ENCODE peak calls at places on chromosomes 16 and 17, in five cellular contexts. One of them, this sample, is unnamed.

GRCh38 chr17:1003633-1003971 is 6.7 kb downstream of the TIMM22 start:
- DNase-seq in activated B cell treated with CpG ODN at 0.5 μM for 24 hours: no peak
- DNase-seq in tibial nerve: no peak
- DNase-seq in progenitor cell of endocrine pancreas: no peak
- DNase-seq in sigmoid colon: no peak
- DNase-seq in this sample: no peak

GRCh38 chr16:11679941-11680911 is 12.0 kb downstream of the SNN start:
- DNase-seq in tibial nerve: no peak
- DNase-seq in sigmoid colon: peak; percentile 33
- DNase-seq in progenitor cell of endocrine pancreas: no peak
- DNase-seq in activated B cell treated with CpG ODN at 0.5 μM for 24 hours: peak; percentile 11
- DNase-seq in this sample: no peak

GRCh38 chr16:87954826-87955225 is 3.6 kb downstream of the BANP start:
- DNase-seq in activated B cell treated with CpG ODN at 0.5 μM for 24 hours: no peak
- DNase-seq in sigmoid colon: no peak
- DNase-seq in tibial nerve: no peak
- DNase-seq in progenitor cell of endocrine pancreas: no peak
- DNase-seq in this sample: no peak

GRCh38 chr16:71564377-71564967 is 12.4 kb downstream of the TAT start:
- DNase-seq in progenitor cell of endocrine pancreas: no peak
- DNase-seq in activated B cell treated with CpG ODN at 0.5 μM for 24 hours: no peak
- DNase-seq in tibial nerve: peak; percentile 85
- DNase-seq in sigmoid colon: no peak
- DNase-seq in this sample: no peak

GRCh38 chr16:57531635-57532220 is 4.6 kb downstream of the CCDC102A start:
- DNase-seq in tibial nerve: no peak
- DNase-seq in activated B cell treated with CpG ODN at 0.5 μM for 24 hours: peak; percentile 10
- DNase-seq in progenitor cell of endocrine pancreas: no peak
- DNase-seq in sigmoid colon: peak; percentile 46
- DNase-seq in this sample: no peak

GRCh38 chr17:78868391-78868790 is 27.8 kb upstream of the USP36 start:
- DNase-seq in tibial nerve: no peak
- DNase-seq in progenitor cell of endocrine pancreas: no peak
- DNase-seq in activated B cell treated with CpG ODN at 0.5 μM for 24 hours: no peak
- DNase-seq in sigmoid colon: no peak
- DNase-seq in this sample: no peak

GRCh38 chr16:2819939-2820835 is 3.1 kb downstream of the PRSS21 start:
- DNase-seq in tibial nerve: no peak
- DNase-seq in progenitor cell of endocrine pancreas: no peak
- DNase-seq in sigmoid colon: peak; percentile 55
- DNase-seq in activated B cell treated with CpG ODN at 0.5 μM for 24 hours: no peak
- DNase-seq in this sample: no peak

GRCh38 chr17:1006054-1006453 is 9.1 kb downstream of the TIMM22 start:
- DNase-seq in tibial nerve: no peak
- DNase-seq in progenitor cell of endocrine pancreas: no peak
- DNase-seq in sigmoid colon: no peak
- DNase-seq in activated B cell treated with CpG ODN at 0.5 μM for 24 hours: no peak
- DNase-seq in this sample: no peak

GRCh38 chr16:56871172-56871593 is 6.2 kb downstream of the SLC12A3 start:
- DNase-seq in progenitor cell of endocrine pancreas: no peak
- DNase-seq in sigmoid colon: no peak
- DNase-seq in activated B cell treated with CpG ODN at 0.5 μM for 24 hours: peak; percentile 31
- DNase-seq in tibial nerve: no peak
- DNase-seq in this sample: peak; percentile 10

GRCh38 chr16:55530316-55530856 is 21.5 kb downstream of the LPCAT2 start:
- DNase-seq in sigmoid colon: no peak
- DNase-seq in progenitor cell of endocrine pancreas: no peak
- DNase-seq in tibial nerve: no peak
- DNase-seq in activated B cell treated with CpG ODN at 0.5 μM for 24 hours: no peak
- DNase-seq in this sample: no peak

GRCh38 chr16:51834131-51834530 is 683.1 kb upstream of the SALL1 start:
- DNase-seq in progenitor cell of endocrine pancreas: no peak
- DNase-seq in tibial nerve: no peak
- DNase-seq in sigmoid colon: no peak
- DNase-seq in activated B cell treated with CpG ODN at 0.5 μM for 24 hours: no peak
- DNase-seq in this sample: no peak

GRCh38 chr16:84537431-84538151 is 33.1 kb upstream of the MEAK7 start:
- DNase-seq in sigmoid colon: no peak
- DNase-seq in progenitor cell of endocrine pancreas: no peak
- DNase-seq in tibial nerve: no peak
- DNase-seq in activated B cell treated with CpG ODN at 0.5 μM for 24 hours: no peak
- DNase-seq in this sample: no peak

GRCh38 chr16:82062645-82063058 is 27.6 kb downstream of the HSD17B2 start:
- DNase-seq in sigmoid colon: no peak
- DNase-seq in activated B cell treated with CpG ODN at 0.5 μM for 24 hours: no peak
- DNase-seq in tibial nerve: no peak
- DNase-seq in progenitor cell of endocrine pancreas: no peak
- DNase-seq in this sample: no peak

GRCh38 chr17:58249270-58250133 is 11.1 kb downstream of the LPO start:
- DNase-seq in progenitor cell of endocrine pancreas: peak; percentile 71
- DNase-seq in tibial nerve: peak; percentile 26
- DNase-seq in sigmoid colon: peak; percentile 80
- DNase-seq in activated B cell treated with CpG ODN at 0.5 μM for 24 hours: peak; percentile 80
- DNase-seq in this sample: peak; percentile 56

GRCh38 chr16:5016967-5017677 is 16.6 kb downstream of the NAGPA start:
- DNase-seq in sigmoid colon: no peak
- DNase-seq in progenitor cell of endocrine pancreas: no peak
- DNase-seq in activated B cell treated with CpG ODN at 0.5 μM for 24 hours: no peak
- DNase-seq in tibial nerve: no peak
- DNase-seq in this sample: no peak

GRCh38 chr17:76148015-76148326 is 6.9 kb upstream of the FOXJ1 start:
- DNase-seq in activated B cell treated with CpG ODN at 0.5 μM for 24 hours: no peak
- DNase-seq in sigmoid colon: no peak
- DNase-seq in tibial nerve: no peak
- DNase-seq in progenitor cell of endocrine pancreas: no peak
- DNase-seq in this sample: no peak

GRCh38 chr16:6019490-6019991 is 921.9 kb upstream of the EEF2KMT start:
- DNase-seq in sigmoid colon: no peak
- DNase-seq in progenitor cell of endocrine pancreas: peak; percentile 14
- DNase-seq in activated B cell treated with CpG ODN at 0.5 μM for 24 hours: no peak
- DNase-seq in tibial nerve: no peak
- DNase-seq in this sample: no peak

GRCh38 chr17:36824678-36825091 is 112.6 kb upstream of the LHX1 start:
- DNase-seq in activated B cell treated with CpG ODN at 0.5 μM for 24 hours: no peak
- DNase-seq in progenitor cell of endocrine pancreas: no peak
- DNase-seq in tibial nerve: no peak
- DNase-seq in sigmoid colon: no peak
- DNase-seq in this sample: no peak

GRCh38 chr17:35795007-35795870 is at the start of gene MMP28:
- DNase-seq in sigmoid colon: no peak
- DNase-seq in tibial nerve: no peak
- DNase-seq in activated B cell treated with CpG ODN at 0.5 μM for 24 hours: peak; percentile 42
- DNase-seq in progenitor cell of endocrine pancreas: peak; percentile 32
- DNase-seq in this sample: peak; percentile 49

GRCh38 chr17:75776399-75777242 is 8.0 kb upstream of the UNK start:
- DNase-seq in progenitor cell of endocrine pancreas: no peak
- DNase-seq in activated B cell treated with CpG ODN at 0.5 μM for 24 hours: no peak
- DNase-seq in tibial nerve: no peak
- DNase-seq in sigmoid colon: peak; percentile 61
- DNase-seq in this sample: no peak

GRCh38 chr16:17468611-17469010 is 2.1 kb downstream of the XYLT1 start:
- DNase-seq in tibial nerve: no peak
- DNase-seq in sigmoid colon: no peak
- DNase-seq in activated B cell treated with CpG ODN at 0.5 μM for 24 hours: no peak
- DNase-seq in progenitor cell of endocrine pancreas: no peak
- DNase-seq in this sample: no peak

GRCh38 chr17:13323990-13324389 is 277.7 kb downstream of the HS3ST3A1 start:
- DNase-seq in tibial nerve: no peak
- DNase-seq in sigmoid colon: no peak
- DNase-seq in progenitor cell of endocrine pancreas: no peak
- DNase-seq in activated B cell treated with CpG ODN at 0.5 μM for 24 hours: no peak
- DNase-seq in this sample: no peak

GRCh38 chr16:31513126-31513525 is 4.9 kb upstream of the RUSF1 start:
- DNase-seq in sigmoid colon: no peak
- DNase-seq in progenitor cell of endocrine pancreas: no peak
- DNase-seq in activated B cell treated with CpG ODN at 0.5 μM for 24 hours: no peak
- DNase-seq in tibial nerve: no peak
- DNase-seq in this sample: no peak
- TF ChIP-seq CTCF in sigmoid colon: no peak
- TF ChIP-seq CTCF in progenitor cell of endocrine pancreas: no peak
- TF ChIP-seq CTCF in activated B cell treated with CpG ODN at 0.5 μM for 24 hours: no peak
- TF ChIP-seq CTCF in tibial nerve: no peak
- TF ChIP-seq CTCF in this sample: no peak

GRCh38 chr17:42937712-42938596 is 26.3 kb downstream of the AARSD1 start:
- DNase-seq in sigmoid colon: peak; percentile 71
- DNase-seq in progenitor cell of endocrine pancreas: peak; percentile 30
- DNase-seq in tibial nerve: peak; percentile 28
- DNase-seq in activated B cell treated with CpG ODN at 0.5 μM for 24 hours: no peak
- DNase-seq in this sample: peak; percentile 69
- TF ChIP-seq CTCF in sigmoid colon: peak; percentile 63
- TF ChIP-seq CTCF in progenitor cell of endocrine pancreas: peak; percentile 72
- TF ChIP-seq CTCF in tibial nerve: peak; percentile 66
- TF ChIP-seq CTCF in activated B cell treated with CpG ODN at 0.5 μM for 24 hours: no peak
- TF ChIP-seq CTCF in this sample: peak; percentile 80

GRCh38 chr17:7932949-7933348 is 943 bp downstream of the CNTROB start:
- DNase-seq in sigmoid colon: peak; percentile 76
- DNase-seq in progenitor cell of endocrine pancreas: no peak
- DNase-seq in tibial nerve: no peak
- DNase-seq in activated B cell treated with CpG ODN at 0.5 μM for 24 hours: peak; percentile 23
- DNase-seq in this sample: peak; percentile 22
- TF ChIP-seq CTCF in sigmoid colon: no peak
- TF ChIP-seq CTCF in progenitor cell of endocrine pancreas: no peak
- TF ChIP-seq CTCF in tibial nerve: peak; percentile 16
- TF ChIP-seq CTCF in activated B cell treated with CpG ODN at 0.5 μM for 24 hours: no peak
- TF ChIP-seq CTCF in this sample: no peak

GRCh38 chr16:74926832-74927231 is 58.1 kb downstream of the WDR59 start:
- DNase-seq in activated B cell treated with CpG ODN at 0.5 μM for 24 hours: no peak
- DNase-seq in tibial nerve: no peak
- DNase-seq in progenitor cell of endocrine pancreas: no peak
- DNase-seq in sigmoid colon: no peak
- DNase-seq in this sample: no peak

GRCh38 chr16:74922150-74923138 is 62.5 kb downstream of the WDR59 start:
- DNase-seq in sigmoid colon: no peak
- DNase-seq in progenitor cell of endocrine pancreas: no peak
- DNase-seq in tibial nerve: no peak
- DNase-seq in activated B cell treated with CpG ODN at 0.5 μM for 24 hours: no peak
- DNase-seq in this sample: no peak

GRCh38 chr16:74923766-74924460 is 61.0 kb downstream of the WDR59 start:
- DNase-seq in activated B cell treated with CpG ODN at 0.5 μM for 24 hours: no peak
- DNase-seq in sigmoid colon: no peak
- DNase-seq in progenitor cell of endocrine pancreas: no peak
- DNase-seq in tibial nerve: no peak
- DNase-seq in this sample: no peak

GRCh38 chr16:74921051-74921450 is 63.9 kb downstream of the WDR59 start:
- DNase-seq in sigmoid colon: no peak
- DNase-seq in tibial nerve: no peak
- DNase-seq in activated B cell treated with CpG ODN at 0.5 μM for 24 hours: no peak
- DNase-seq in progenitor cell of endocrine pancreas: no peak
- DNase-seq in this sample: no peak
- TF ChIP-seq CTCF in sigmoid colon: no peak
- TF ChIP-seq CTCF in tibial nerve: no peak
- TF ChIP-seq CTCF in activated B cell treated with CpG ODN at 0.5 μM for 24 hours: no peak
- TF ChIP-seq CTCF in progenitor cell of endocrine pancreas: no peak
- TF ChIP-seq CTCF in this sample: no peak

This sample was measured in Calu3.